ENCODE peak calls at places on chromosomes 6 and 20, in seven cellular contexts. H is spleen, D is IMR-90, E is breast epithelium, K is NB4, R is ovary, G is stomach. W is an unnamed sample.

GRCh38 chr6:132764370-132764769 is 6.7 kb upstream of the VNN2 start:
- DNase-seq in H (no peak), D (peak), E (no peak), K (no peak), R (no peak), G (peak), W (no peak)

GRCh38 chr6:10478187-10479040 is 42.7 kb upstream of the GCNT2 start:
- DNase-seq in H (no peak), D (peak), E (no peak), K (peak), R (no peak), G (no peak), W (peak)

GRCh38 chr20:61886721-61887658 is 178.7 kb downstream of the TAF4 start:
- DNase-seq in H (peak), D (peak), E (no peak), K (peak), R (peak), G (no peak), W (peak)

GRCh38 chr20:1448081-1448627 is 18.5 kb downstream of the NSFL1C start:
- DNase-seq in H (no peak), D (no peak), E (no peak), K (no peak), R (no peak), G (no peak), W (no peak)

GRCh38 chr6:71222676-71223075 is 65.9 kb upstream of the OGFRL1 start:
- DNase-seq in H (no peak), D (no peak), E (no peak), K (no peak), R (no peak), G (no peak), W (no peak)

GRCh38 chr20:18056174-18057105 is 1.3 kb downstream of the OVOL2 start:
- DNase-seq in H (no peak), D (no peak), E (no peak), K (peak), R (no peak), G (peak), W (no peak)

GRCh38 chr6:44967481-44967880 is 360.6 kb upstream of the RUNX2 start:
- DNase-seq in H (no peak), D (no peak), E (no peak), K (no peak), R (no peak), G (no peak), W (peak)

GRCh38 chr20:58824843-58825242 is 25.9 kb downstream of the GNAS-AS1 start:
- DNase-seq in H (no peak), D (no peak), E (no peak), K (no peak), R (no peak), G (no peak), W (no peak)

GRCh38 chr20:23225407-23226060 is 125.1 kb upstream of the NXT1 start:
- DNase-seq in H (no peak), D (peak), E (no peak), K (peak), R (peak), G (peak), W (peak)

GRCh38 chr6:40999498-41000070 is 39.4 kb downstream of the UNC5CL start:
- DNase-seq in H (no peak), D (peak), E (no peak), K (peak), R (peak), G (peak), W (peak)

GRCh38 chr20:31605902-31606677 is 1.0 kb downstream of the ID1 start:
- DNase-seq in H (peak), D (no peak), E (no peak), K (peak), R (peak), G (peak), W (peak)

DNA sequence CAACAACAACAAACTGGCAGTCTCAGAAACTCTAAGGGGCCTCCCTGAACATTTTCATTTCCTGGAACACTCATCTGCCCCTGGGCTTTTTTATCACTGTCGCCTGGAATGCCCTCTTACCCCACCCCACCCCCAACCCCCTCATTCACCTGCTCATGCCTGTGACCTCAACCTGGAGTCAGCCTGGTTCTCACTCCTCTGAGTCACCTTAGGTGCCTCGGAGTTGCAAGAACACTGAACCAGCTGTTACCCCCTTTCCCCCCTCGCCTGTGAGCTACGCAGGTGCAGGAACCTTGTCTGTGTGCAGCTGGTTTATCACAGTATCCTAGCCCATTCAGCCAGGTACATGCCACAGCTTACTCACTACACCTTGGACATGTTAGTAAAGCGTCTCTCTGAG is 12.8 kb upstream of the SNAI1 start:
- DNase-seq in H (peak), D (no peak), E (no peak), K (no peak), R (no peak), G (no peak), W (no peak)
- TF ChIP-seq POLR2A in H (no peak), D (no peak), E (no peak), K (no peak), R (no peak), G (no peak), W (no peak)

DNA sequence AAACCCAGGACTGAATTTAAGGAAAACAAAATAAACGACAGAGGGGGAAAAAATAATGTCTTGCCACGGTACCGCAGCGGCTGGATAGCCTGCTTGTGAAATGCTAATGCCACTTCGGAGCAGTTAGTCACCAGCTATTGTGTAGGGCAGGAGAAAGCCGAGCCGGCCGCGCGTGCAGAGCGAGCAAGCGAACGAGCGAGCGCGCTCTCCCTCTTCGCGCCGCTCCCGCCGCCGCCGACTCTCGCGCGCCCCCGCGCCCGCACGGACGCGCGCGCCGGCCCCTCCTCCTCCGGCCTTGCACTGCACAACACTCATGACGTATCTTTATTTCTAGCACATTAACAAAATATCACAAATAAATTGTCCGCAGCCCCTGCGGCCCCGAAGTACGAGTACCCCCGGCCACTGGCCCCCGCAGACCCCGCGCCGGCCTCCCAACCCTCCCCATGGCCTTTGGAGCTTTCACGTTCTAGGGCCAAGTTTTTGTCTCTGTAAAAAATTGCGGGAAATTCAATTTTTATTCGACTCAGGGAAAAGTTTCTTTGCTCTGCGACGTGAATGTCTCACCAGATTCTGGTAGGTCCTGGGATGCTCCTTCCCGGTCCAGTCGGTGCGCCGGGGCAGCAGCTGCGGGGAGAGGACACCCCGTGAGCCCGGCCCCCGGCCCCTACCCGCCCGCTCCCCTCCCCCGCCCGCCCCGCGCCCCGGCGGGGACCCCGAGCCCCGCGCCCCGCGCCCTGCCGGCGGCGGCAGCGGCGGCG is 993 bp downstream of the PHIP start:
- DNase-seq in H (peak), D (peak), E (peak), K (peak), R (peak), G (peak), W (peak)
- TF ChIP-seq POLR2A in H (no peak), D (peak), E (no peak), K (peak), R (no peak), G (no peak), W (peak)

DNA sequence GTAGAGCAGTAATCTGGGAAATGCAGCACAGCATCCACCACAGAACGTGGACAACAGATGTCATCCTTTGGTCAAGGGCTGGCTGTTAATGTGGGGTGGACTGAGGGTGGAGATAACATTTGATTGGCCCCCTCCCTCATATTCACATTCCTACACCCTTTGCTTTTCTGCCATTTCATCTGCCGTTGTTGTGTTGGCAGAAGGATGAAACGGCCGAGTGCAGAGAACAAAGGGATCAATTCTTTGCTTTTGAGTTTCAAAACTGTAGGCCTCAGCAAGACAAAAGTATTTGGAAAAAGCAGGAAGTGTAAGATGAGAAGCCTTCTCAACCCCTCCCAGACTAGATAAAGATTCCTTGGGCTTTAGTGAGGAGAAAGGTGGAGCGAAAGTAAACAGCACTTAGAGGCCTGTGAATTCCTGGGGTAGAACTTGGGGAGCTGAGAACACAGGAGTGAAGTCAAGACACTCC is 74.2 kb upstream of the PHIP start:
- DNase-seq in H (no peak), D (no peak), E (no peak), K (no peak), R (no peak), G (no peak), W (no peak)
- TF ChIP-seq POLR2A in H (no peak), D (no peak), E (no peak), K (no peak), R (no peak), G (no peak), W (no peak)

GRCh38 chr6:57222684-57223077 is 574 bp upstream of the RAB23 start:
- DNase-seq in H (no peak), D (no peak), E (no peak), K (no peak), R (no peak), G (no peak), W (no peak)

GRCh38 chr6:57220083-57220703 is 1.9 kb downstream of the RAB23 start:
- DNase-seq in H (no peak), D (no peak), E (no peak), K (no peak), R (no peak), G (no peak), W (no peak)

GRCh38 chr6:57224769-57225515 is 2.8 kb upstream of the RAB23 start:
- DNase-seq in H (no peak), D (peak), E (no peak), K (no peak), R (no peak), G (no peak), W (no peak)

GRCh38 chr6:57221936-57222683 is at the start of gene RAB23:
- DNase-seq in H (peak), D (peak), E (peak), K (peak), R (peak), G (peak), W (peak)

GRCh38 chr6:57221191-57221935 is 744 bp downstream of the RAB23 start:
- DNase-seq in H (peak), D (peak), E (peak), K (peak), R (peak), G (peak), W (peak)
- TF ChIP-seq POLR2A in H (no peak), D (no peak), E (no peak), K (no peak), R (no peak), G (no peak), W (no peak)

GRCh38 chr20:44431502-44432234 is 44.0 kb upstream of the TTPAL start:
- DNase-seq in H (no peak), D (no peak), E (no peak), K (no peak), R (no peak), G (no peak), W (no peak)

GRCh38 chr20:44431118-44431501 is 44.6 kb upstream of the TTPAL start:
- DNase-seq in H (no peak), D (no peak), E (no peak), K (no peak), R (no peak), G (no peak), W (no peak)

GRCh38 chr20:44430270-44431065 is 45.2 kb upstream of the TTPAL start:
- DNase-seq in H (no peak), D (no peak), E (no peak), K (no peak), R (no peak), G (no peak), W (no peak)

GRCh38 chr20:44433751-44434538 is 41.7 kb upstream of the TTPAL start:
- DNase-seq in H (no peak), D (no peak), E (no peak), K (no peak), R (no peak), G (no peak), W (no peak)

DNA sequence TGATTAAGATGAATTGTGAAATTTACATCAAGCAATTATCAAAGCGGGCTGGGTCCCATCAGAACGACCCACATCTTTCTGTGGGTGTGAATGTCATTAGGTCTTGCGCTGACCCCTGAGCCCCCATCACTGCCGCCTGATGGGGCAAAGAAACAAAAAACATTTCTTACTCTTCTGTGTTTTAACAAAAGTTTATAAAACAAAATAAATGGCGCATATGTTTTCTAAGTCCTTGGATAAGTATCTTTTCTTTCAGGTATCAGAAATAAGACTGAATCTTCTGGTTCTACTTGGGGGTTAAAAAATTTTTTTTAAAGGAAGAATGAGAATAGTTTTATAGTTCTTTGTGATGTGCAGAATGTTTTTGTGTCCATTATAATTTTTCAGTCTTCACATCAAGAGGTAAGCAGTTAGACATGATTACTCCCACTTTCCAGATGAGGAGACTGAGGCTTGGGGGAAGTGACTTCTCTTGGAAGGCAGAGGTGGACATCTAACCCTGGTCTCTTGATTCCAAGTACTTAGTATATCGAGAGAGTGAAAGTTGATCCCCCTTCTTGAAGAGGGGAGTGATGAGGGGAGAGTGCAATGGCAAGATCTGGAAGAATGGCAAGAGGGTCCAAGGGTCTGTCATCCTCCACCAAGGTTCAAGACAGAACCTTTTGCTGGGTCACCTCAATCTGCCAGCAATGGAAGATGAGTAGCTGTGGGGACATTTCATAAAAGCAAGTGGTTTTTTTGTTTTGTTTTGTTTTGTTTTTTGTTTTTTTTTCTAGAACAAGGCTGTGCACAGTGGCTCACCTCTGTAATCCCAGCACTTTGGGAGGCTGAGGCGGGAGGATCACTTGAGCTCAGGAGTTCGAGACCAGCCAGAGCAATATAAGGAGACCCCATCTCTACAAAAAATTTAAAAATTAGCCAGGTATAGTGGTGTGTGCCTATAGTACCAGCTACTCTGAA is 42.8 kb upstream of the TTPAL start:
- DNase-seq in H (no peak), D (no peak), E (no peak), K (no peak), R (no peak), G (no peak), W (no peak)
- TF ChIP-seq POLR2A in H (no peak), D (no peak), E (no peak), K (no peak), R (no peak), G (no peak), W (no peak)

GRCh38 chr6:24495516-24495847 is 713 bp downstream of the ALDH5A1 start:
- DNase-seq in H (peak), D (peak), E (peak), K (peak), R (peak), G (peak), W (peak)
- TF ChIP-seq POLR2A in H (no peak), D (no peak), E (no peak), K (peak), R (no peak), G (no peak), W (no peak)

DNA sequence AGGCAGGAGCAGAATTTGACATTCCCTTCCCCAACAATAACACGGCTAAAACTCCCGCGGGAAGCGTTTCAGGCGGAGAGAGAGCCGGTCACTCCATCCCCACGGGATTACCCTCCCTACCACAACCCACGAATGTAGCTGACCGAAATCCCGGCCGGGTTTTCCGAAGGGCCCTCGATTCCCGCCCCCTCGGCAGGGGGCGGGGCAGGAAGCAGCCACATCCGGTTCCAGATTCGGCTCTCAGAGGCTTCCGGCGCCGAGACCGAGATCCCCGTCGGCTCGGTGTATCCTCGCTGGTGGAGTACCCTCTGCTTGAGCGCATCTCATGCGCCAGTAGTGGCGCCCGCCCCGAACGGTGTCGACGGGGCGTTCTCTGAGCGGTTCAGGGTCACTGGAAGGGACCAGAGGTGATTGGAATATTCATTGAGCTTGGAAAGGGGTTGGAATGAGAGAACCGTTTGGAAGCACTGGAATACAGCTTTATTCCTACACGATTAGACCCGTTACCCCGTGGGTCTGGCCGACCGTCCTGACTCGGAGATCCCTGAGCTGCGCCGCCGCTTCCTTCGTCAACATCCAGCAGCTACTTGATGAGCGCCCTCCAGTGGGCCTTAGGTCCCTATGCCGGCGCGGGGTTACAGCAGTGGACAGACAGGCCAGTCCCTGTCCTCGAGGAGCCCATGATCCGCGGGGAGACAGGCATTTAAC is 649 bp upstream of the RGL2 start:
- DNase-seq in H (peak), D (peak), E (peak), K (peak), R (peak), G (peak), W (peak)
- TF ChIP-seq POLR2A in H (peak), D (peak), E (peak), K (peak), R (peak), G (peak), W (peak)

DNA sequence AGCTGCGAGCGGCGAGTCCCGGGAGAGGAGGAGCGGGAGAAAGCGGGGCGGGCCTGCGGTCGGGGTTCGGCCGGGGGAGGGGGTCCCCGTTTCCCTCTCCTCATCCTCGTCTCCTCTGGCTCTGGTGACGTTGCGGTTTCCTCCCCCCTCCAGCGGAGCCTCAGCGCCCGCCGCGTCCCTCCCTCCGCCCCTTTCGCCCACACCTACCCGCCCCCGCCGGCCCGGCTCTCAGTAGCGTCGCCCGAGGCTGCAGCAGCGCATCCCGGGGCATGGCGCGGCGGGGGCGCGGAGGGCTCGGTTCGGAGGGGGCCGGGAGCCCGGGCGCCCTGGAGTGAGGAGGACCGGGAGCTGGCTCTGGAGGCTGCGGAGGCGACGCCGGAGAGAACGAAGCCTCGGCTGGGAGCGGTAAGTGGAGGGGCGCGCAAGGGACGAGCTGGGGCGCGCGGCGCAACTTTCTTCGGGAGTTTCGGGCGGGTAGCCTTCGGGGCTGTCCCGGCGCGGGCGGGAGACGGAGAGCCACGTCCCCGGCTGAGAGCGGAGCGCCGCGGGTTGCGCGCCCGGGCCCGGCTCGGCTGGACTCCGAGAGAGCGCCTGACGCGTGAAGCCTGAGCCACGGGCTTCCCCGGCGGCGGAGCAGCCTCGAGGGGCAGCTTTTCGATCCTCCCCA is at the start of gene DSE:
- DNase-seq in H (peak), D (peak), E (peak), K (peak), R (peak), G (peak), W (peak)
- TF ChIP-seq POLR2A in H (peak), D (peak), E (peak), K (no peak), R (peak), G (no peak), W (no peak)

GRCh38 chr20:34514897-34515483 is 1.2 kb upstream of the DYNLRB1 start:
- DNase-seq in H (no peak), D (peak), E (no peak), K (no peak), R (no peak), G (no peak), W (no peak)
- TF ChIP-seq POLR2A in H (no peak), D (no peak), E (no peak), K (no peak), R (no peak), G (no peak), W (peak)

GRCh38 chr6:136791296-136792065 is 796 bp downstream of the MAP3K5 start:
- DNase-seq in H (peak), D (peak), E (no peak), K (peak), R (peak), G (peak), W (peak)
- TF ChIP-seq POLR2A in H (peak), D (no peak), E (no peak), K (peak), R (peak), G (peak), W (peak)

W was measured in erythroblast.